ENCODE peak calls at places on chromosomes 3 and 15, in eight cellular contexts. One of them, this sample, is unnamed.

GRCh38 chr15:92808611-92809063 is 91.5 kb upstream of the CHD2 start:
- DNase-seq in lower lobe of right lung: peak; percentile 74
- DNase-seq in B cell: no peak
- DNase-seq in kidney: peak; percentile 87
- DNase-seq in bronchial epithelial cell: no peak
- DNase-seq in neural progenitor cell: no peak
- DNase-seq in Panc1: no peak
- DNase-seq in thoracic aorta: no peak
- DNase-seq in this sample: no peak

GRCh38 chr15:63066302-63066701 is 23.8 kb downstream of the TPM1 start:
- DNase-seq in kidney: no peak
- DNase-seq in B cell: no peak
- DNase-seq in bronchial epithelial cell: no peak
- DNase-seq in thoracic aorta: no peak
- DNase-seq in lower lobe of right lung: no peak
- DNase-seq in neural progenitor cell: no peak
- DNase-seq in Panc1: no peak
- DNase-seq in this sample: no peak

GRCh38 chr3:62546266-62546665 is 172.9 kb upstream of the FEZF2 start:
- DNase-seq in Panc1: no peak
- DNase-seq in neural progenitor cell: no peak
- DNase-seq in lower lobe of right lung: no peak
- DNase-seq in thoracic aorta: no peak
- DNase-seq in bronchial epithelial cell: no peak
- DNase-seq in B cell: no peak
- DNase-seq in kidney: no peak
- DNase-seq in this sample: no peak

GRCh38 chr15:40290540-40291087 is 7.8 kb upstream of the ANKRD63 start:
- DNase-seq in B cell: no peak
- DNase-seq in kidney: no peak
- DNase-seq in Panc1: no peak
- DNase-seq in lower lobe of right lung: no peak
- DNase-seq in thoracic aorta: no peak
- DNase-seq in neural progenitor cell: no peak
- DNase-seq in bronchial epithelial cell: no peak
- DNase-seq in this sample: no peak

GRCh38 chr15:72820278-72820677 is 36.7 kb upstream of the ADPGK start:
- DNase-seq in neural progenitor cell: no peak
- DNase-seq in lower lobe of right lung: no peak
- DNase-seq in kidney: no peak
- DNase-seq in thoracic aorta: no peak
- DNase-seq in B cell: no peak
- DNase-seq in bronchial epithelial cell: no peak
- DNase-seq in Panc1: no peak
- DNase-seq in this sample: no peak

GRCh38 chr3:32325957-32326356 is 65.7 kb upstream of the CMTM7 start:
- DNase-seq in neural progenitor cell: no peak
- DNase-seq in B cell: no peak
- DNase-seq in lower lobe of right lung: no peak
- DNase-seq in Panc1: no peak
- DNase-seq in thoracic aorta: no peak
- DNase-seq in kidney: no peak
- DNase-seq in bronchial epithelial cell: peak; percentile 43
- DNase-seq in this sample: no peak

GRCh38 chr3:127473244-127474024 is 117.1 kb downstream of the TPRA1 start:
- DNase-seq in B cell: no peak
- DNase-seq in kidney: no peak
- DNase-seq in neural progenitor cell: peak; percentile 69
- DNase-seq in Panc1: no peak
- DNase-seq in lower lobe of right lung: peak; percentile 46
- DNase-seq in bronchial epithelial cell: peak; percentile 29
- DNase-seq in thoracic aorta: no peak
- DNase-seq in this sample: no peak

GRCh38 chr3:81249540-81250029 is 511.9 kb downstream of the GBE1 start:
- DNase-seq in bronchial epithelial cell: peak; percentile 92
- DNase-seq in kidney: no peak
- DNase-seq in thoracic aorta: no peak
- DNase-seq in neural progenitor cell: no peak
- DNase-seq in lower lobe of right lung: no peak
- DNase-seq in Panc1: no peak
- DNase-seq in B cell: no peak
- DNase-seq in this sample: no peak

GRCh38 chr15:48865387-48866079 is 12.4 kb upstream of the EID1 start:
- DNase-seq in neural progenitor cell: peak; percentile 62
- DNase-seq in Panc1: no peak
- DNase-seq in bronchial epithelial cell: no peak
- DNase-seq in kidney: no peak
- DNase-seq in B cell: no peak
- DNase-seq in lower lobe of right lung: no peak
- DNase-seq in thoracic aorta: no peak
- DNase-seq in this sample: no peak

GRCh38 chr3:61922118-61922517 is 360.7 kb downstream of the PTPRG start:
- DNase-seq in bronchial epithelial cell: no peak
- DNase-seq in kidney: no peak
- DNase-seq in B cell: no peak
- DNase-seq in lower lobe of right lung: no peak
- DNase-seq in neural progenitor cell: no peak
- DNase-seq in thoracic aorta: no peak
- DNase-seq in Panc1: no peak
- DNase-seq in this sample: no peak

GRCh38 chr3:57500506-57500905 is 43.6 kb downstream of the DNAH12 start:
- DNase-seq in B cell: no peak
- DNase-seq in neural progenitor cell: no peak
- DNase-seq in thoracic aorta: no peak
- DNase-seq in lower lobe of right lung: no peak
- DNase-seq in kidney: no peak
- DNase-seq in bronchial epithelial cell: no peak
- DNase-seq in Panc1: no peak
- DNase-seq in this sample: no peak

GRCh38 chr3:125403789-125404188 is 28.7 kb upstream of the ZNF148 start:
- DNase-seq in neural progenitor cell: no peak
- DNase-seq in Panc1: no peak
- DNase-seq in thoracic aorta: no peak
- DNase-seq in B cell: no peak
- DNase-seq in bronchial epithelial cell: no peak
- DNase-seq in kidney: no peak
- DNase-seq in lower lobe of right lung: no peak
- DNase-seq in this sample: no peak
- TF ChIP-seq CTCF in neural progenitor cell: no peak
- TF ChIP-seq CTCF in Panc1: peak; percentile 9
- TF ChIP-seq CTCF in thoracic aorta: no peak
- TF ChIP-seq CTCF in B cell: no peak
- TF ChIP-seq CTCF in bronchial epithelial cell: no peak
- TF ChIP-seq CTCF in kidney: no peak
- TF ChIP-seq CTCF in lower lobe of right lung: no peak
- TF ChIP-seq CTCF in this sample: peak; percentile 71

DNA sequence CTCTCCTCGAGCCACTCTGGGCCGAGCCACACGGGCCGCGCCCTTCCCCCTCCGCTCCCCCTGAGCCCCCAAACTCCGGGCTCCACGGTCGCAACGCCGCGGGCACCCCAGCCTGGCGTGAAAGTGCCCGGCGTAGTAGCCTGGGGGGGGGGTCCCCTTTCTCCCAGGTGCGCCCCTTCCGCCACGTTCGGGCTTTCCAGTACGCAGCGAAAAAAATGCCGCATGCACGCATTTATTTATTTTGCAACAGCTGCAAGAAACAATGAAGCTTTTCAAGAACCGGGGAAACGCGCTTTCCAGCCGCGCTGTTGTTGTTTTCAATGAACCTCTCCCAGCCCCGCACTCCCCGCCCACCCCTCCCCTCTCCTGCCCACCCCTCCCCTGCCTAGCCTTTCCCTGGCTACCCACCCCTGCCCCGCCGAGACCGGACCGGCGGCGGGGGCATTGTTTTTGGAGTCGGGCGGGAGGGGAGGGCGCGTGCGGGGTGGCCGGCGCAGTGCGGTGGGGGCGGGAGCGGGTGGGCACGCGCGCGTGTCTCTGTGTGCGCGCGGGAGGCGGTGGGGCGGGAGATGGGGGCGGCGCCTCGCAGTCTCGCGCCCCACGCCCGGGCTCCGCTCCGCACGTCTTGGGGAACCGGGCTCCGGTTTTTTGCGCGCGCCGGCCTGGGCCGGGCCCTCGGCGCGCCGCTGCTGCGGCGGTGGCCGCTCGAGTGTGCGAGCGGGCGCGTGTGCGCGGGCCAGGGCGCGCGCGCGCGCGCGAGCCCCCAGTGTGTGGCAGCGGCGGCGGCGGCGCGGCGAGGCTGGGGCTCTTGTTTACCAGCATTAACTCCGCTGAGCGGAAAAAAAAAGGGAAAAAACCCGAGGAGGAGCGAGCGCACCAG is at the start of gene IGF1R:
- DNase-seq in lower lobe of right lung: peak; percentile 91
- DNase-seq in kidney: peak; percentile 95
- DNase-seq in thoracic aorta: peak; percentile 53
- DNase-seq in B cell: peak; percentile 95
- DNase-seq in bronchial epithelial cell: peak; percentile 65
- DNase-seq in neural progenitor cell: peak; percentile 96
- DNase-seq in Panc1: no peak
- DNase-seq in this sample: no peak
- TF ChIP-seq CTCF in lower lobe of right lung: no peak
- TF ChIP-seq CTCF in kidney: no peak
- TF ChIP-seq CTCF in thoracic aorta: peak; percentile 2
- TF ChIP-seq CTCF in B cell: peak; percentile 29
- TF ChIP-seq CTCF in bronchial epithelial cell: no peak
- TF ChIP-seq CTCF in neural progenitor cell: peak; percentile 9
- TF ChIP-seq CTCF in Panc1: peak; percentile 70
- TF ChIP-seq CTCF in this sample: peak; percentile 71

GRCh38 chr3:79521221-79521848 is 246.5 kb downstream of the ROBO1 start:
- DNase-seq in bronchial epithelial cell: peak; percentile 44
- DNase-seq in neural progenitor cell: peak; percentile 63
- DNase-seq in Panc1: peak; percentile 51
- DNase-seq in B cell: peak; percentile 0
- DNase-seq in thoracic aorta: no peak
- DNase-seq in lower lobe of right lung: no peak
- DNase-seq in kidney: no peak
- DNase-seq in this sample: no peak
- TF ChIP-seq CTCF in bronchial epithelial cell: peak; percentile 44
- TF ChIP-seq CTCF in neural progenitor cell: peak; percentile 80
- TF ChIP-seq CTCF in Panc1: peak; percentile 48
- TF ChIP-seq CTCF in B cell: peak; percentile 39
- TF ChIP-seq CTCF in thoracic aorta: peak; percentile 57
- TF ChIP-seq CTCF in lower lobe of right lung: peak; percentile 49
- TF ChIP-seq CTCF in kidney: peak; percentile 48
- TF ChIP-seq CTCF in this sample: peak; percentile 96

GRCh38 chr15:87671289-87671688 is 585.2 kb downstream of the NTRK3 start:
- DNase-seq in thoracic aorta: no peak
- DNase-seq in lower lobe of right lung: no peak
- DNase-seq in neural progenitor cell: no peak
- DNase-seq in bronchial epithelial cell: no peak
- DNase-seq in B cell: no peak
- DNase-seq in Panc1: no peak
- DNase-seq in kidney: no peak
- DNase-seq in this sample: no peak

GRCh38 chr15:87669846-87670245 is 586.7 kb downstream of the NTRK3 start:
- DNase-seq in kidney: no peak
- DNase-seq in B cell: no peak
- DNase-seq in Panc1: no peak
- DNase-seq in bronchial epithelial cell: no peak
- DNase-seq in neural progenitor cell: no peak
- DNase-seq in lower lobe of right lung: no peak
- DNase-seq in thoracic aorta: no peak
- DNase-seq in this sample: no peak

GRCh38 chr15:87667643-87668042 is 588.9 kb downstream of the NTRK3 start:
- DNase-seq in thoracic aorta: no peak
- DNase-seq in Panc1: no peak
- DNase-seq in lower lobe of right lung: no peak
- DNase-seq in kidney: no peak
- DNase-seq in bronchial epithelial cell: no peak
- DNase-seq in neural progenitor cell: no peak
- DNase-seq in B cell: no peak
- DNase-seq in this sample: no peak

DNA sequence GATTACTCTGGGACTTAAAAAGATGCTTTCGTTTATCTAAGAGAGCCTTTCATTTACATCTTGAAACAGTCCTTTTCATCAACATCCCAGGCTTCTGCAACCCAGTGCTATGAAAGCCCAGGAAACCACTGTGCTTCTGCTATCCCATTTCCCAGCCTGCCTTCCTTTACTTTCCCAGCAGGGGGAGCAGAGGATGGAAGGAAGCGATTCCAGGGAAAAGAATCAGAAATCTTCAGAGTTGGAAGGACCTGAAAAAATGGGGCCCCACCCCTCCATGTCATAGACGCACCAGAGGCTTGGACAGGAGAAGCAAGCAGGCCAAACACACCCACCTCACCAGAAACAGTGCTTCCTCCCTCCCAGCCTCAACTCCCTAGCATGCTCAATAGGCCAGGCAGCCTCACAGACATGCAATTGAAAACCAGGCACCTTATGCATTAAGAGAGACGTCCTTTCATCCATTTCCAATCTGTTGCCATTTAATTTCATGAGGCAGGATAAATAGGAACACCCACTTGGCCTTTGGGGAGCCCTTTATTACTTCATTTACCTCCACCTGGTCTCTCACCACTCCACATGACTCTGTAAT is 584.1 kb downstream of the NTRK3 start:
- DNase-seq in bronchial epithelial cell: peak; percentile 1
- DNase-seq in lower lobe of right lung: no peak
- DNase-seq in neural progenitor cell: peak; percentile 59
- DNase-seq in B cell: no peak
- DNase-seq in thoracic aorta: no peak
- DNase-seq in Panc1: no peak
- DNase-seq in kidney: no peak
- DNase-seq in this sample: no peak
- TF ChIP-seq CTCF in bronchial epithelial cell: peak; percentile 17
- TF ChIP-seq CTCF in lower lobe of right lung: peak; percentile 53
- TF ChIP-seq CTCF in neural progenitor cell: peak; percentile 69
- TF ChIP-seq CTCF in B cell: no peak
- TF ChIP-seq CTCF in thoracic aorta: peak; percentile 60
- TF ChIP-seq CTCF in Panc1: peak; percentile 58
- TF ChIP-seq CTCF in kidney: peak; percentile 59
- TF ChIP-seq CTCF in this sample: peak; percentile 75

GRCh38 chr3:64166584-64167155 is 58.6 kb downstream of the PRICKLE2 start:
- DNase-seq in neural progenitor cell: peak; percentile 71
- DNase-seq in bronchial epithelial cell: no peak
- DNase-seq in lower lobe of right lung: no peak
- DNase-seq in kidney: no peak
- DNase-seq in B cell: no peak
- DNase-seq in Panc1: no peak
- DNase-seq in thoracic aorta: no peak
- DNase-seq in this sample: no peak
- TF ChIP-seq CTCF in neural progenitor cell: peak; percentile 65
- TF ChIP-seq CTCF in bronchial epithelial cell: peak; percentile 25
- TF ChIP-seq CTCF in lower lobe of right lung: no peak
- TF ChIP-seq CTCF in kidney: no peak
- TF ChIP-seq CTCF in B cell: no peak
- TF ChIP-seq CTCF in Panc1: peak; percentile 11
- TF ChIP-seq CTCF in thoracic aorta: peak; percentile 41
- TF ChIP-seq CTCF in this sample: peak; percentile 72

GRCh38 chr15:84889991-84890669 is 5.7 kb downstream of the SLC28A1 start:
- DNase-seq in kidney: no peak
- DNase-seq in B cell: no peak
- DNase-seq in thoracic aorta: no peak
- DNase-seq in Panc1: no peak
- DNase-seq in bronchial epithelial cell: no peak
- DNase-seq in lower lobe of right lung: no peak
- DNase-seq in neural progenitor cell: no peak
- DNase-seq in this sample: no peak
- TF ChIP-seq CTCF in kidney: no peak
- TF ChIP-seq CTCF in B cell: no peak
- TF ChIP-seq CTCF in thoracic aorta: no peak
- TF ChIP-seq CTCF in Panc1: no peak
- TF ChIP-seq CTCF in bronchial epithelial cell: no peak
- TF ChIP-seq CTCF in lower lobe of right lung: no peak
- TF ChIP-seq CTCF in neural progenitor cell: no peak
- TF ChIP-seq CTCF in this sample: no peak

GRCh38 chr15:20340331-20340811 is 201.2 kb downstream of the GOLGA6L6 start:
- DNase-seq in bronchial epithelial cell: no peak
- DNase-seq in neural progenitor cell: no peak
- DNase-seq in thoracic aorta: no peak
- DNase-seq in B cell: no peak
- DNase-seq in kidney: peak; percentile 96
- DNase-seq in Panc1: no peak
- DNase-seq in lower lobe of right lung: peak; percentile 91
- DNase-seq in this sample: peak; percentile 100
- TF ChIP-seq CTCF in bronchial epithelial cell: no peak
- TF ChIP-seq CTCF in neural progenitor cell: no peak
- TF ChIP-seq CTCF in thoracic aorta: no peak
- TF ChIP-seq CTCF in B cell: no peak
- TF ChIP-seq CTCF in kidney: no peak
- TF ChIP-seq CTCF in Panc1: no peak
- TF ChIP-seq CTCF in lower lobe of right lung: no peak
- TF ChIP-seq CTCF in this sample: no peak

This sample was measured in chondrocyte.